ENCODE peak calls at places on chromosome 13, in nine cellular contexts. T is NCI-H2107; A is CD4-positive, CD25-positive, alpha-beta regulatory T cell; H is NCI-H1436; P is HS-5; S is epithelial cell of esophagus; M is NCI-H510A; K is cortex of kidney; Z is hepatic stellate cell. Q is an unnamed sample.

GRCh38 chr13:59346861-59347470 is 816.8 kb downstream of the DIAPH3 start:
- DNase-seq in T (no peak), A (no peak), H (no peak), P (no peak), S (no peak), M (no peak), K (no peak), Z (no peak), Q (no peak)

GRCh38 chr13:59658027-59658735 is 505.5 kb downstream of the DIAPH3 start:
- DNase-seq in T (no peak), A (no peak), H (no peak), P (no peak), S (no peak), M (no peak), K (no peak), Z (no peak), Q (no peak)

GRCh38 chr13:108342369-108343289 is 73.1 kb downstream of the TNFSF13B start:
- DNase-seq in T (no peak), A (no peak), H (peak), P (no peak), S (peak), M (no peak), K (no peak), Z (no peak), Q (no peak)

GRCh38 chr13:59774511-59774911 is 389.2 kb downstream of the DIAPH3 start:
- DNase-seq in T (no peak), A (no peak), H (no peak), P (no peak), S (peak), M (no peak), K (no peak), Z (peak), Q (no peak)

GRCh38 chr13:48892311-48892710 is 83.4 kb upstream of the FNDC3A start:
- DNase-seq in T (no peak), A (no peak), H (no peak), P (peak), S (peak), M (no peak), K (no peak), Z (peak), Q (no peak)

GRCh38 chr13:53782400-53783030 is 753.9 kb downstream of the OLFM4 start:
- DNase-seq in T (peak), A (no peak), H (peak), P (no peak), S (peak), M (peak), K (no peak), Z (peak), Q (peak)

GRCh38 chr13:52849727-52850395 is 1.4 kb upstream of the PCDH8 start:
- DNase-seq in T (no peak), A (no peak), H (no peak), P (no peak), S (no peak), M (no peak), K (no peak), Z (no peak), Q (peak)

GRCh38 chr13:84574851-84575250 is 692.6 kb upstream of the SLITRK1 start:
- DNase-seq in T (no peak), A (no peak), H (no peak), P (no peak), S (peak), M (no peak), K (no peak), Z (peak), Q (no peak)

GRCh38 chr13:46296465-46296822 is 84.7 kb downstream of the LRRC63 start:
- DNase-seq in T (no peak), A (no peak), H (no peak), P (no peak), S (no peak), M (no peak), K (no peak), Z (no peak), Q (no peak)

GRCh38 chr13:92196566-92197256 is 798.3 kb downstream of the GPC5 start:
- DNase-seq in T (no peak), A (no peak), H (no peak), P (no peak), S (no peak), M (peak), K (no peak), Z (no peak), Q (no peak)

GRCh38 chr13:106101201-106101600 is 434.3 kb downstream of the EFNB2 start:
- DNase-seq in T (no peak), A (no peak), H (no peak), P (no peak), S (no peak), M (no peak), K (no peak), Z (no peak), Q (no peak)

GRCh38 chr13:76552373-76552772 is 333.8 kb downstream of the KCTD12 start:
- DNase-seq in T (no peak), A (no peak), H (no peak), P (no peak), S (no peak), M (no peak), K (no peak), Z (no peak), Q (no peak)

GRCh38 chr13:114080739-114081561 is 51.5 kb downstream of the RASA3 start:
- DNase-seq in T (no peak), A (no peak), H (no peak), P (no peak), S (no peak), M (no peak), K (no peak), Z (no peak), Q (no peak)

GRCh38 chr13:112438515-112438914 is 62.4 kb downstream of the SPACA7 start:
- DNase-seq in T (no peak), A (no peak), H (no peak), P (no peak), S (no peak), M (no peak), K (no peak), Z (no peak), Q (no peak)

GRCh38 chr13:76792680-76793334 is 93.4 kb downstream of the KCTD12 start:
- DNase-seq in T (no peak), A (no peak), H (no peak), P (peak), S (peak), M (no peak), K (no peak), Z (no peak), Q (no peak)

GRCh38 chr13:40662866-40663265 is 3.6 kb downstream of the FOXO1 start:
- DNase-seq in T (no peak), A (no peak), H (no peak), P (no peak), S (peak), M (no peak), K (no peak), Z (no peak), Q (no peak)

GRCh38 chr13:74250738-74251190 is 116.6 kb upstream of the KLF12 start:
- DNase-seq in T (no peak), A (no peak), H (no peak), P (no peak), S (peak), M (no peak), K (no peak), Z (no peak), Q (no peak)

GRCh38 chr13:21060063-21060826 is 1.1 kb downstream of the LATS2 start:
- DNase-seq in T (no peak), A (no peak), H (no peak), P (no peak), S (peak), M (no peak), K (no peak), Z (no peak), Q (no peak)

GRCh38 chr13:32255744-32256120 is 59.4 kb downstream of the ZAR1L start:
- DNase-seq in T (no peak), A (no peak), H (no peak), P (no peak), S (no peak), M (no peak), K (no peak), Z (no peak), Q (no peak)

GRCh38 chr13:93624371-93624777 is 397.8 kb downstream of the GPC6 start:
- DNase-seq in T (no peak), A (no peak), H (no peak), P (no peak), S (no peak), M (no peak), K (no peak), Z (no peak), Q (no peak)